ENCODE peak calls at places on chromosomes 2 and 18, in six cellular contexts. E is NCI-H1092 treated with DMSO at 0.1 percent for 48 hours, A is epithelial cell of proximal tubule, I is naive B cell, O is prostate gland, N is right cardiac atrium. C is an unnamed sample.

GRCh38 chr2:239954166-239955085 is 70.7 kb downstream of the NDUFA10 start:
- DNase-seq in O (no peak), N (no peak), E (no peak), I (no peak), A (no peak), C (no peak)

GRCh38 chr2:12232876-12233275 is 483.9 kb upstream of the TRIB2 start:
- DNase-seq in I (no peak), N (no peak), O (no peak), A (no peak), E (no peak), C (no peak)

GRCh38 chr2:217945530-217945929 is 57.3 kb downstream of the TNS1 start:
- DNase-seq in I (no peak), O (no peak), E (no peak), N (no peak), A (no peak), C (no peak)

GRCh38 chr18:36376361-36376760 is 78.8 kb downstream of the FHOD3 start:
- DNase-seq in I (no peak), N (no peak), E (no peak), A (no peak), O (no peak), C (no peak)

GRCh38 chr2:162317910-162318279 is 589 bp downstream of the IFIH1 start:
- DNase-seq in I (no peak), O (peak), A (no peak), E (no peak), N (peak), C (peak)

GRCh38 chr2:26485099-26485498 is 7.2 kb upstream of the OTOF start:
- DNase-seq in I (no peak), O (no peak), A (no peak), N (no peak), E (no peak), C (no peak)

GRCh38 chr2:11079131-11079824 is 76.0 kb upstream of the SLC66A3 start:
- DNase-seq in A (no peak), N (no peak), E (no peak), O (no peak), I (no peak), C (no peak)

GRCh38 chr18:8794133-8794986 is 89.0 kb downstream of the MTCL1 start:
- DNase-seq in A (peak), E (no peak), I (no peak), O (no peak), N (no peak), C (peak)

GRCh38 chr2:209236369-209236768 is 187.5 kb upstream of the MAP2 start:
- DNase-seq in I (no peak), O (no peak), A (no peak), E (no peak), N (no peak), C (no peak)

GRCh38 chr18:57784034-57784815 is 18.9 kb downstream of the ATP8B1 start:
- DNase-seq in E (no peak), O (no peak), N (no peak), I (no peak), A (no peak), C (no peak)

GRCh38 chr2:201280191-201281040 is 20.1 kb downstream of the CASP8 start:
- DNase-seq in N (no peak), I (no peak), A (no peak), O (no peak), E (no peak), C (no peak)

C was measured in A549.